ENCODE peak calls at places on chromosomes 13 and 19, in ten cellular contexts. One of them, this sample, is unnamed.

GRCh38 chr13:24511019-24511823 is 1.4 kb downstream of the PARP4 start:
- DNase-seq in BJ: peak; percentile 70
- DNase-seq in amniotic epithelial cell: peak; percentile 92
- DNase-seq in left lung: peak; percentile 57
- DNase-seq in foreskin fibroblast: peak; percentile 89
- DNase-seq in posterior cingulate gyrus: no peak
- DNase-seq in cardiac muscle cell: peak; percentile 89
- DNase-seq in islet precursor cell: peak; percentile 86
- DNase-seq in T-helper 9 cell: no peak
- DNase-seq in ovary: no peak
- DNase-seq in this sample: peak; percentile 14

GRCh38 chr19:36246006-36246391 is 31.1 kb downstream of the ZNF146 start:
- DNase-seq in ovary: no peak
- DNase-seq in BJ: no peak
- DNase-seq in foreskin fibroblast: peak; percentile 36
- DNase-seq in T-helper 9 cell: no peak
- DNase-seq in amniotic epithelial cell: no peak
- DNase-seq in islet precursor cell: no peak
- DNase-seq in cardiac muscle cell: peak; percentile 22
- DNase-seq in left lung: no peak
- DNase-seq in posterior cingulate gyrus: peak; percentile 83
- DNase-seq in this sample: no peak

GRCh38 chr19:39342647-39343305 is 555 bp downstream of the SAMD4B start:
- DNase-seq in cardiac muscle cell: peak; percentile 29
- DNase-seq in left lung: peak; percentile 52
- DNase-seq in BJ: no peak
- DNase-seq in ovary: peak; percentile 40
- DNase-seq in amniotic epithelial cell: peak; percentile 14
- DNase-seq in islet precursor cell: no peak
- DNase-seq in T-helper 9 cell: no peak
- DNase-seq in posterior cingulate gyrus: peak; percentile 73
- DNase-seq in foreskin fibroblast: peak; percentile 44
- DNase-seq in this sample: no peak

GRCh38 chr19:43354305-43354627 is 780 bp downstream of the CD177 start:
- DNase-seq in amniotic epithelial cell: no peak
- DNase-seq in ovary: no peak
- DNase-seq in cardiac muscle cell: no peak
- DNase-seq in posterior cingulate gyrus: no peak
- DNase-seq in foreskin fibroblast: no peak
- DNase-seq in T-helper 9 cell: no peak
- DNase-seq in left lung: no peak
- DNase-seq in BJ: no peak
- DNase-seq in islet precursor cell: peak; percentile 61
- DNase-seq in this sample: no peak

GRCh38 chr13:79393564-79394249 is 12.3 kb downstream of the RBM26 start:
- DNase-seq in foreskin fibroblast: no peak
- DNase-seq in left lung: peak; percentile 38
- DNase-seq in cardiac muscle cell: no peak
- DNase-seq in posterior cingulate gyrus: no peak
- DNase-seq in BJ: no peak
- DNase-seq in islet precursor cell: no peak
- DNase-seq in ovary: no peak
- DNase-seq in T-helper 9 cell: no peak
- DNase-seq in amniotic epithelial cell: no peak
- DNase-seq in this sample: peak; percentile 22

GRCh38 chr13:61918841-61919240 is 503.2 kb upstream of the PCDH20 start:
- DNase-seq in left lung: no peak
- DNase-seq in foreskin fibroblast: no peak
- DNase-seq in posterior cingulate gyrus: no peak
- DNase-seq in amniotic epithelial cell: no peak
- DNase-seq in islet precursor cell: no peak
- DNase-seq in ovary: no peak
- DNase-seq in cardiac muscle cell: no peak
- DNase-seq in BJ: no peak
- DNase-seq in T-helper 9 cell: no peak
- DNase-seq in this sample: no peak

GRCh38 chr13:101916108-101916757 is 463.8 kb downstream of the ITGBL1 start:
- DNase-seq in islet precursor cell: peak; percentile 79
- DNase-seq in left lung: no peak
- DNase-seq in posterior cingulate gyrus: peak; percentile 93
- DNase-seq in amniotic epithelial cell: peak; percentile 31
- DNase-seq in cardiac muscle cell: peak; percentile 4
- DNase-seq in BJ: no peak
- DNase-seq in foreskin fibroblast: peak; percentile 63
- DNase-seq in ovary: no peak
- DNase-seq in T-helper 9 cell: no peak
- DNase-seq in this sample: no peak

GRCh38 chr13:110304256-110304655 is 2.7 kb downstream of the COL4A1 start:
- DNase-seq in amniotic epithelial cell: peak; percentile 77
- DNase-seq in posterior cingulate gyrus: no peak
- DNase-seq in left lung: no peak
- DNase-seq in foreskin fibroblast: peak; percentile 79
- DNase-seq in BJ: no peak
- DNase-seq in cardiac muscle cell: peak; percentile 61
- DNase-seq in islet precursor cell: no peak
- DNase-seq in ovary: no peak
- DNase-seq in T-helper 9 cell: no peak
- DNase-seq in this sample: no peak

GRCh38 chr13:45602183-45602582 is 13.4 kb downstream of the ERICH6B start:
- DNase-seq in ovary: no peak
- DNase-seq in foreskin fibroblast: no peak
- DNase-seq in left lung: no peak
- DNase-seq in posterior cingulate gyrus: no peak
- DNase-seq in islet precursor cell: no peak
- DNase-seq in cardiac muscle cell: peak; percentile 40
- DNase-seq in BJ: no peak
- DNase-seq in amniotic epithelial cell: peak; percentile 73
- DNase-seq in T-helper 9 cell: no peak
- DNase-seq in this sample: no peak

GRCh38 chr13:99231726-99232125 is 26.5 kb downstream of the GPR18 start:
- DNase-seq in ovary: no peak
- DNase-seq in left lung: no peak
- DNase-seq in cardiac muscle cell: no peak
- DNase-seq in T-helper 9 cell: no peak
- DNase-seq in BJ: no peak
- DNase-seq in posterior cingulate gyrus: no peak
- DNase-seq in amniotic epithelial cell: no peak
- DNase-seq in foreskin fibroblast: no peak
- DNase-seq in islet precursor cell: no peak
- DNase-seq in this sample: no peak

GRCh38 chr13:80824231-80824630 is 483.3 kb upstream of the SPRY2 start:
- DNase-seq in cardiac muscle cell: peak; percentile 91
- DNase-seq in left lung: no peak
- DNase-seq in ovary: no peak
- DNase-seq in foreskin fibroblast: peak; percentile 67
- DNase-seq in posterior cingulate gyrus: no peak
- DNase-seq in amniotic epithelial cell: peak; percentile 57
- DNase-seq in islet precursor cell: no peak
- DNase-seq in T-helper 9 cell: no peak
- DNase-seq in BJ: no peak
- DNase-seq in this sample: no peak

This sample was measured in activated T-cell treated with anti-CD3 and anti-CD28 coated beads for 1 hour.